ENCODE peak calls at places on chromosome 1, in eight cellular contexts. One of them, this sample, is unnamed.

GRCh38 chr1:155322571-155322952 is 1.9 kb downstream of the RUSC1 start:
- DNase-seq in transverse colon: no peak
- DNase-seq in stimulated activated CD4-positive, alpha-beta T cell treated with anti-CD3 and anti-CD28 coated beads, Interleukin-4, amount 100 ng/mL, for 24 hours: no peak
- DNase-seq in anterior cingulate cortex: no peak
- DNase-seq in fibroblast of the aortic adventitia: peak
- DNase-seq in HT1080: no peak
- DNase-seq in body of pancreas: no peak
- DNase-seq in activated T-cell treated with anti-CD3 and anti-CD28 coated beads for 24 hours: no peak
- DNase-seq in this sample: no peak

GRCh38 chr1:42173155-42173933 is 8.8 kb upstream of the GUCA2A start:
- DNase-seq in transverse colon: peak
- DNase-seq in stimulated activated CD4-positive, alpha-beta T cell treated with anti-CD3 and anti-CD28 coated beads, Interleukin-4, amount 100 ng/mL, for 24 hours: peak
- DNase-seq in anterior cingulate cortex: peak
- DNase-seq in fibroblast of the aortic adventitia: peak
- DNase-seq in HT1080: peak
- DNase-seq in body of pancreas: peak
- DNase-seq in activated T-cell treated with anti-CD3 and anti-CD28 coated beads for 24 hours: peak
- DNase-seq in this sample: peak

GRCh38 chr1:16178596-16179497 is 23.0 kb upstream of the EPHA2 start:
- DNase-seq in transverse colon: no peak
- DNase-seq in stimulated activated CD4-positive, alpha-beta T cell treated with anti-CD3 and anti-CD28 coated beads, Interleukin-4, amount 100 ng/mL, for 24 hours: no peak
- DNase-seq in anterior cingulate cortex: no peak
- DNase-seq in fibroblast of the aortic adventitia: no peak
- DNase-seq in HT1080: no peak
- DNase-seq in body of pancreas: no peak
- DNase-seq in activated T-cell treated with anti-CD3 and anti-CD28 coated beads for 24 hours: no peak
- DNase-seq in this sample: no peak

GRCh38 chr1:186710696-186711095 is 30.5 kb upstream of the PTGS2 start:
- DNase-seq in transverse colon: no peak
- DNase-seq in stimulated activated CD4-positive, alpha-beta T cell treated with anti-CD3 and anti-CD28 coated beads, Interleukin-4, amount 100 ng/mL, for 24 hours: no peak
- DNase-seq in anterior cingulate cortex: no peak
- DNase-seq in fibroblast of the aortic adventitia: no peak
- DNase-seq in HT1080: no peak
- DNase-seq in body of pancreas: no peak
- DNase-seq in activated T-cell treated with anti-CD3 and anti-CD28 coated beads for 24 hours: no peak
- DNase-seq in this sample: no peak

GRCh38 chr1:56394298-56394697 is 185.1 kb downstream of the PLPP3 start:
- DNase-seq in transverse colon: no peak
- DNase-seq in stimulated activated CD4-positive, alpha-beta T cell treated with anti-CD3 and anti-CD28 coated beads, Interleukin-4, amount 100 ng/mL, for 24 hours: no peak
- DNase-seq in anterior cingulate cortex: no peak
- DNase-seq in fibroblast of the aortic adventitia: peak
- DNase-seq in HT1080: no peak
- DNase-seq in body of pancreas: no peak
- DNase-seq in activated T-cell treated with anti-CD3 and anti-CD28 coated beads for 24 hours: no peak
- DNase-seq in this sample: no peak

GRCh38 chr1:24149854-24150227 is 6.9 kb upstream of the IL22RA1 start:
- DNase-seq in transverse colon: peak
- DNase-seq in stimulated activated CD4-positive, alpha-beta T cell treated with anti-CD3 and anti-CD28 coated beads, Interleukin-4, amount 100 ng/mL, for 24 hours: peak
- DNase-seq in anterior cingulate cortex: no peak
- DNase-seq in fibroblast of the aortic adventitia: peak
- DNase-seq in HT1080: peak
- DNase-seq in body of pancreas: no peak
- DNase-seq in activated T-cell treated with anti-CD3 and anti-CD28 coated beads for 24 hours: peak
- DNase-seq in this sample: no peak

GRCh38 chr1:156194300-156194652 is 372 bp downstream of the SLC25A44 start:
- DNase-seq in transverse colon: no peak
- DNase-seq in stimulated activated CD4-positive, alpha-beta T cell treated with anti-CD3 and anti-CD28 coated beads, Interleukin-4, amount 100 ng/mL, for 24 hours: no peak
- DNase-seq in anterior cingulate cortex: no peak
- DNase-seq in fibroblast of the aortic adventitia: peak
- DNase-seq in HT1080: no peak
- DNase-seq in body of pancreas: no peak
- DNase-seq in activated T-cell treated with anti-CD3 and anti-CD28 coated beads for 24 hours: no peak
- DNase-seq in this sample: no peak

GRCh38 chr1:30197959-30198760 is 525.2 kb downstream of the MATN1 start:
- DNase-seq in transverse colon: no peak
- DNase-seq in stimulated activated CD4-positive, alpha-beta T cell treated with anti-CD3 and anti-CD28 coated beads, Interleukin-4, amount 100 ng/mL, for 24 hours: no peak
- DNase-seq in anterior cingulate cortex: no peak
- DNase-seq in fibroblast of the aortic adventitia: no peak
- DNase-seq in HT1080: no peak
- DNase-seq in body of pancreas: no peak
- DNase-seq in activated T-cell treated with anti-CD3 and anti-CD28 coated beads for 24 hours: no peak
- DNase-seq in this sample: no peak

GRCh38 chr1:9827558-9828185 is 3.9 kb upstream of the CLSTN1 start:
- DNase-seq in transverse colon: no peak
- DNase-seq in stimulated activated CD4-positive, alpha-beta T cell treated with anti-CD3 and anti-CD28 coated beads, Interleukin-4, amount 100 ng/mL, for 24 hours: no peak
- DNase-seq in anterior cingulate cortex: no peak
- DNase-seq in fibroblast of the aortic adventitia: no peak
- DNase-seq in HT1080: no peak
- DNase-seq in body of pancreas: no peak
- DNase-seq in activated T-cell treated with anti-CD3 and anti-CD28 coated beads for 24 hours: no peak
- DNase-seq in this sample: no peak

GRCh38 chr1:60118119-60118518 is 44.5 kb upstream of the C1orf87 start:
- DNase-seq in transverse colon: no peak
- DNase-seq in stimulated activated CD4-positive, alpha-beta T cell treated with anti-CD3 and anti-CD28 coated beads, Interleukin-4, amount 100 ng/mL, for 24 hours: no peak
- DNase-seq in anterior cingulate cortex: no peak
- DNase-seq in fibroblast of the aortic adventitia: no peak
- DNase-seq in HT1080: no peak
- DNase-seq in body of pancreas: no peak
- DNase-seq in activated T-cell treated with anti-CD3 and anti-CD28 coated beads for 24 hours: no peak
- DNase-seq in this sample: no peak